ENCODE peak calls at places on chromosomes 7 and 10, in nine cellular contexts. K is C1 segment of cervical spinal cord; N is stimulated activated CD4-positive, alpha-beta T cell treated with anti-CD3 and anti-CD28 coated beads, Interleukin-1b, Interleukin-23, amount 100 ng/mL, for 48 hours; A is iris pigment epithelial cell; W is NCI-H774; T is hypothalamus; H is ELF-1; P is GF-D8; R is PC-9. S is an unnamed sample.

GRCh38 chr10:108861181-108861754 is 1062.0 kb downstream of the XPNPEP1 start:
- DNase-seq in K (no peak), N (no peak), A (no peak), W (no peak), T (no peak), H (no peak), P (no peak), R (no peak), S (no peak)

GRCh38 chr10:121154846-121155245 is 303.7 kb downstream of the WDR11 start:
- DNase-seq in K (peak), N (no peak), A (no peak), W (no peak), T (peak), H (no peak), P (no peak), R (no peak), S (no peak)

GRCh38 chr10:32031920-32032319 is 24.3 kb downstream of the KIF5B start:
- DNase-seq in K (no peak), N (no peak), A (no peak), W (no peak), T (no peak), H (no peak), P (no peak), R (no peak), S (no peak)

GRCh38 chr10:69685426-69685801 is 55.4 kb downstream of the FAM241B start:
- DNase-seq in K (no peak), N (no peak), A (no peak), W (no peak), T (no peak), H (no peak), P (no peak), R (no peak), S (no peak)

GRCh38 chr7:107931740-107932515 is 40.9 kb downstream of the DLD start:
- DNase-seq in K (no peak), N (no peak), A (no peak), W (no peak), T (no peak), H (no peak), P (no peak), R (no peak), S (no peak)

GRCh38 chr10:33487014-33487776 is 152.7 kb upstream of the NRP1 start:
- DNase-seq in K (no peak), N (no peak), A (peak), W (no peak), T (no peak), H (no peak), P (no peak), R (no peak), S (no peak)

GRCh38 chr7:85829817-85830432 is 643.1 kb upstream of the SEMA3D start:
- DNase-seq in K (no peak), N (no peak), A (peak), W (peak), T (no peak), H (no peak), P (no peak), R (no peak), S (peak)

GRCh38 chr7:50970092-50970491 is 187.4 kb upstream of the GRB10 start:
- DNase-seq in K (no peak), N (no peak), A (no peak), W (no peak), T (no peak), H (peak), P (no peak), R (no peak), S (no peak)

GRCh38 chr7:154332776-154333175 is 280.6 kb downstream of the DPP6 start:
- DNase-seq in K (no peak), N (no peak), A (no peak), W (no peak), T (no peak), H (no peak), P (no peak), R (no peak), S (no peak)

GRCh38 chr10:82150123-82150900 is 275.3 kb downstream of the NRG3 start:
- DNase-seq in K (no peak), N (no peak), A (no peak), W (no peak), T (no peak), H (peak), P (no peak), R (no peak), S (peak)

GRCh38 chr10:110919349-110919931 is at the start of gene SHOC2:
- DNase-seq in K (peak), N (peak), A (peak), W (no peak), T (peak), H (no peak), P (no peak), R (peak), S (no peak)

GRCh38 chr7:99128076-99128950 is 15.6 kb downstream of the SMURF1 start:
- DNase-seq in K (no peak), N (no peak), A (peak), W (peak), T (no peak), H (no peak), P (no peak), R (peak), S (peak)

GRCh38 chr7:151462306-151462779 is 22.4 kb upstream of the CRYGN start:
- DNase-seq in K (no peak), N (no peak), A (no peak), W (no peak), T (no peak), H (peak), P (no peak), R (peak), S (no peak)

GRCh38 chr7:132516042-132516840 is 60.0 kb downstream of the PLXNA4 start:
- DNase-seq in K (no peak), N (no peak), A (peak), W (no peak), T (no peak), H (peak), P (no peak), R (no peak), S (no peak)

GRCh38 chr10:71007516-71007915 is 119.2 kb upstream of the PCBD1 start:
- DNase-seq in K (no peak), N (no peak), A (no peak), W (no peak), T (no peak), H (no peak), P (no peak), R (no peak), S (no peak)

GRCh38 chr10:32413513-32413912 is 32.4 kb upstream of the CCDC7 start:
- DNase-seq in K (no peak), N (peak), A (peak), W (no peak), T (no peak), H (no peak), P (no peak), R (peak), S (no peak)

GRCh38 chr10:96450514-96451207 is 63.1 kb downstream of the TLL2 start:
- DNase-seq in K (no peak), N (no peak), A (no peak), W (no peak), T (no peak), H (peak), P (no peak), R (no peak), S (no peak)

GRCh38 chr10:35606423-35606822 is 1.3 kb downstream of the GJD4 start:
- DNase-seq in K (no peak), N (no peak), A (peak), W (no peak), T (no peak), H (no peak), P (no peak), R (no peak), S (no peak)

GRCh38 chr7:157831901-157832810 is 495.4 kb downstream of the DNAJB6 start:
- DNase-seq in K (no peak), N (no peak), A (no peak), W (no peak), T (no peak), H (no peak), P (no peak), R (no peak), S (no peak)

GRCh38 chr10:9868499-9868898 is 1149.2 kb upstream of the CELF2 start:
- DNase-seq in K (no peak), N (no peak), A (no peak), W (no peak), T (no peak), H (no peak), P (no peak), R (no peak), S (no peak)

S was measured in SHP77.